ENCODE peak calls at places on chromosomes 2 and 18, in eight cellular contexts. One of them, this sample, is unnamed.

GRCh38 chr2:119028327-119029174 is 86.6 kb downstream of the MARCO start:
- DNase-seq in astrocyte: no peak
- DNase-seq in endothelial cell of umbilical vein: peak; percentile 4
- DNase-seq in HepG2: peak; percentile 45
- DNase-seq in PC-9: peak; percentile 47
- DNase-seq in PC-3: peak; percentile 63
- DNase-seq in fibroblast of lung: peak; percentile 16
- DNase-seq in GM23248: peak; percentile 50
- DNase-seq in this sample: no peak

GRCh38 chr2:235414422-235414821 is 79.4 kb upstream of the AGAP1 start:
- DNase-seq in astrocyte: no peak
- DNase-seq in endothelial cell of umbilical vein: no peak
- DNase-seq in PC-3: no peak
- DNase-seq in fibroblast of lung: no peak
- DNase-seq in GM23248: no peak
- DNase-seq in HepG2: no peak
- DNase-seq in PC-9: no peak
- DNase-seq in this sample: no peak

GRCh38 chr2:107337209-107337898 is 451.4 kb upstream of the ST6GAL2 start:
- DNase-seq in GM23248: peak; percentile 91
- DNase-seq in fibroblast of lung: peak; percentile 16
- DNase-seq in PC-9: no peak
- DNase-seq in endothelial cell of umbilical vein: no peak
- DNase-seq in astrocyte: peak; percentile 73
- DNase-seq in HepG2: no peak
- DNase-seq in PC-3: peak; percentile 53
- DNase-seq in this sample: no peak

GRCh38 chr2:73156539-73157124 is 43.9 kb upstream of the RAB11FIP5 start:
- DNase-seq in fibroblast of lung: peak; percentile 64
- DNase-seq in astrocyte: peak; percentile 36
- DNase-seq in GM23248: peak; percentile 84
- DNase-seq in PC-9: peak; percentile 34
- DNase-seq in PC-3: peak; percentile 44
- DNase-seq in endothelial cell of umbilical vein: peak; percentile 63
- DNase-seq in HepG2: peak; percentile 62
- DNase-seq in this sample: no peak

GRCh38 chr2:239440511-239440959 is 39.7 kb upstream of the HDAC4 start:
- DNase-seq in PC-3: no peak
- DNase-seq in PC-9: no peak
- DNase-seq in GM23248: peak; percentile 18
- DNase-seq in endothelial cell of umbilical vein: peak; percentile 4
- DNase-seq in HepG2: peak; percentile 79
- DNase-seq in fibroblast of lung: peak; percentile 15
- DNase-seq in astrocyte: no peak
- DNase-seq in this sample: no peak

GRCh38 chr18:66616523-66616983 is 12.7 kb upstream of the CDH19 start:
- DNase-seq in endothelial cell of umbilical vein: peak; percentile 19
- DNase-seq in HepG2: peak; percentile 35
- DNase-seq in GM23248: no peak
- DNase-seq in PC-3: peak; percentile 57
- DNase-seq in astrocyte: no peak
- DNase-seq in PC-9: no peak
- DNase-seq in fibroblast of lung: no peak
- DNase-seq in this sample: no peak

GRCh38 chr2:143700865-143701264 is 571.6 kb downstream of the ARHGAP15 start:
- DNase-seq in endothelial cell of umbilical vein: no peak
- DNase-seq in PC-3: no peak
- DNase-seq in HepG2: no peak
- DNase-seq in fibroblast of lung: peak; percentile 31
- DNase-seq in PC-9: no peak
- DNase-seq in GM23248: no peak
- DNase-seq in astrocyte: peak; percentile 50
- DNase-seq in this sample: no peak

GRCh38 chr2:213016984-213017351 is 134.4 kb downstream of the IKZF2 start:
- DNase-seq in fibroblast of lung: peak; percentile 6
- DNase-seq in astrocyte: peak; percentile 54
- DNase-seq in endothelial cell of umbilical vein: no peak
- DNase-seq in PC-9: no peak
- DNase-seq in PC-3: no peak
- DNase-seq in HepG2: no peak
- DNase-seq in GM23248: peak; percentile 84
- DNase-seq in this sample: no peak

GRCh38 chr2:133776936-133777587 is 208.8 kb upstream of the NCKAP5 start:
- DNase-seq in endothelial cell of umbilical vein: no peak
- DNase-seq in astrocyte: no peak
- DNase-seq in PC-9: no peak
- DNase-seq in GM23248: no peak
- DNase-seq in fibroblast of lung: no peak
- DNase-seq in PC-3: no peak
- DNase-seq in HepG2: no peak
- DNase-seq in this sample: no peak

GRCh38 chr2:196376984-196377877 is 205.9 kb upstream of the STK17B start:
- DNase-seq in PC-3: no peak
- DNase-seq in endothelial cell of umbilical vein: no peak
- DNase-seq in fibroblast of lung: no peak
- DNase-seq in astrocyte: peak; percentile 46
- DNase-seq in PC-9: no peak
- DNase-seq in GM23248: peak; percentile 54
- DNase-seq in HepG2: no peak
- DNase-seq in this sample: no peak

GRCh38 chr18:55106466-55106865 is 147.2 kb upstream of the CCDC68 start:
- DNase-seq in HepG2: no peak
- DNase-seq in GM23248: no peak
- DNase-seq in PC-3: no peak
- DNase-seq in fibroblast of lung: no peak
- DNase-seq in PC-9: no peak
- DNase-seq in endothelial cell of umbilical vein: no peak
- DNase-seq in astrocyte: no peak
- DNase-seq in this sample: no peak

GRCh38 chr18:11246883-11247282 is 97.5 kb upstream of the PIEZO2 start:
- DNase-seq in PC-3: no peak
- DNase-seq in astrocyte: no peak
- DNase-seq in GM23248: peak; percentile 82
- DNase-seq in endothelial cell of umbilical vein: no peak
- DNase-seq in PC-9: no peak
- DNase-seq in fibroblast of lung: no peak
- DNase-seq in HepG2: no peak
- DNase-seq in this sample: no peak

GRCh38 chr2:56077352-56077915 is 106.4 kb upstream of the CCDC85A start:
- DNase-seq in endothelial cell of umbilical vein: peak; percentile 42
- DNase-seq in fibroblast of lung: no peak
- DNase-seq in astrocyte: peak; percentile 4
- DNase-seq in GM23248: peak; percentile 38
- DNase-seq in HepG2: peak; percentile 49
- DNase-seq in PC-3: peak; percentile 68
- DNase-seq in PC-9: peak; percentile 9
- DNase-seq in this sample: no peak

GRCh38 chr2:157229572-157229971 is 27.9 kb upstream of the GALNT5 start:
- DNase-seq in PC-3: peak; percentile 42
- DNase-seq in astrocyte: peak; percentile 94
- DNase-seq in endothelial cell of umbilical vein: no peak
- DNase-seq in GM23248: peak; percentile 89
- DNase-seq in HepG2: no peak
- DNase-seq in fibroblast of lung: peak; percentile 95
- DNase-seq in PC-9: no peak
- DNase-seq in this sample: no peak

GRCh38 chr2:38097611-38098350 is 21.8 kb upstream of the CYP1B1 start:
- DNase-seq in HepG2: no peak
- DNase-seq in fibroblast of lung: peak; percentile 23
- DNase-seq in GM23248: peak; percentile 59
- DNase-seq in PC-3: no peak
- DNase-seq in PC-9: no peak
- DNase-seq in endothelial cell of umbilical vein: no peak
- DNase-seq in astrocyte: peak; percentile 73
- DNase-seq in this sample: no peak
- H3K4me3 ChIP-seq in HepG2: no peak overlapping the region
- H3K4me3 ChIP-seq in fibroblast of lung: no peak overlapping the region
- H3K4me3 ChIP-seq in GM23248: peak overlapping the region; percentile 57
- H3K4me3 ChIP-seq in PC-3: no peak overlapping the region
- H3K4me3 ChIP-seq in PC-9: peak overlapping the region; percentile 36
- H3K4me3 ChIP-seq in endothelial cell of umbilical vein: no peak overlapping the region
- H3K4me3 ChIP-seq in astrocyte: no peak overlapping the region
- H3K4me3 ChIP-seq in this sample: no peak overlapping the region

GRCh38 chr2:176082885-176083731 is 654 bp downstream of the EVX2 start:
- DNase-seq in GM23248: no peak
- DNase-seq in astrocyte: no peak
- DNase-seq in fibroblast of lung: no peak
- DNase-seq in endothelial cell of umbilical vein: no peak
- DNase-seq in PC-3: no peak
- DNase-seq in HepG2: no peak
- DNase-seq in PC-9: no peak
- DNase-seq in this sample: no peak

GRCh38 chr2:176085120-176085788 is 1.5 kb upstream of the EVX2 start:
- DNase-seq in astrocyte: no peak
- DNase-seq in fibroblast of lung: no peak
- DNase-seq in PC-3: no peak
- DNase-seq in PC-9: no peak
- DNase-seq in endothelial cell of umbilical vein: no peak
- DNase-seq in HepG2: no peak
- DNase-seq in GM23248: no peak
- DNase-seq in this sample: no peak

GRCh38 chr2:176085861-176086771 is 2.4 kb upstream of the EVX2 start:
- DNase-seq in astrocyte: no peak
- DNase-seq in PC-9: peak; percentile 30
- DNase-seq in fibroblast of lung: peak; percentile 39
- DNase-seq in PC-3: peak; percentile 49
- DNase-seq in HepG2: peak; percentile 31
- DNase-seq in GM23248: peak; percentile 66
- DNase-seq in endothelial cell of umbilical vein: peak; percentile 47
- DNase-seq in this sample: no peak

GRCh38 chr2:176083796-176084261 is at the start of gene EVX2:
- DNase-seq in PC-3: no peak
- DNase-seq in GM23248: no peak
- DNase-seq in HepG2: no peak
- DNase-seq in astrocyte: no peak
- DNase-seq in endothelial cell of umbilical vein: no peak
- DNase-seq in fibroblast of lung: no peak
- DNase-seq in PC-9: no peak
- DNase-seq in this sample: no peak

GRCh38 chr2:176084629-176085119 is 912 bp upstream of the EVX2 start:
- DNase-seq in fibroblast of lung: no peak
- DNase-seq in HepG2: no peak
- DNase-seq in PC-3: no peak
- DNase-seq in PC-9: no peak
- DNase-seq in endothelial cell of umbilical vein: no peak
- DNase-seq in GM23248: peak; percentile 50
- DNase-seq in astrocyte: no peak
- DNase-seq in this sample: no peak
- TF ChIP-seq EZH2 in fibroblast of lung: no peak
- TF ChIP-seq EZH2 in HepG2: peak; percentile 93
- TF ChIP-seq EZH2 in PC-3: no peak
- TF ChIP-seq EZH2 in PC-9: no peak
- TF ChIP-seq EZH2 in endothelial cell of umbilical vein: peak; percentile 97
- TF ChIP-seq EZH2 in GM23248: peak; percentile 96
- TF ChIP-seq EZH2 in astrocyte: peak; percentile 6
- TF ChIP-seq EZH2 in this sample: no peak

DNA sequence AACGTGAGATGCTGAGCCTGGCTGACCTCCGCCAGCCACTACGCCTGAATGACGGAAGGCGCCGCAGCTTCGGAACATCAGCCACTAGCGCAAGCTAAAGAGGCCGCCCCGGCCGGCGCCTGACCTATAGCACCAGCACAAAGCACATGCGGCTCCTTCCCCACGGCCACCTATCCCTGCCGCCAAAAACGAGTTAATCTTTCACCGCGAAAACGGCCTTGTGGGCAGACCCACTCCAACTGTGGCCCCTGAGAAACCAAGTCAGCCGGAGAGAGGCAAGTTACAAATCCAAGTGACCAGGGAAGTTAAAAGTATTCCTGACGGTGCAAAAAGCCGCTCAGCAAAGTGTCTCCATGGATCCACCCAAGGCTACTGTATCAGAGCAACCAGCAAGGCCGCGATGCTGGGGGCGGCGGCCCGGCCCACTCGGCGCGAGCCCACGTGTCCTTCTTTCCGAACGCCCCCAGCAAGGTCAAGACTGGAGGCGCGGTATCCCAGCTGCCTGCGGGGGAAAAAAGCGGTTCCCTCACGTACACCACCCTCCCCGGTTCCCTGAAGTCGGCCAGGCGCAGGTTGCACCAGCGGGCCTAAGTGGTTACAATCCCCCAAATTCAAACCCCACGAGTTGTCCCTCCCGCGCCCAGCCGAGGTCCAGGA is 575 bp downstream of the HSPD1 start:
- DNase-seq in PC-3: peak; percentile 39
- DNase-seq in PC-9: peak; percentile 31
- DNase-seq in GM23248: peak; percentile 83
- DNase-seq in astrocyte: peak; percentile 35
- DNase-seq in endothelial cell of umbilical vein: peak; percentile 69
- DNase-seq in HepG2: peak; percentile 57
- DNase-seq in fibroblast of lung: peak; percentile 52
- DNase-seq in this sample: no peak
- H3K9me3 ChIP-seq in PC-3: no peaks in the 10 kb centered on the region
- H3K9me3 ChIP-seq in PC-9: no peaks in the 10 kb centered on the region
- H3K9me3 ChIP-seq in GM23248: no peaks in the 10 kb centered on the region
- H3K9me3 ChIP-seq in astrocyte: no peaks in the 10 kb centered on the region
- H3K9me3 ChIP-seq in endothelial cell of umbilical vein: no peaks in the 10 kb centered on the region
- H3K9me3 ChIP-seq in HepG2: no peaks in the 10 kb centered on the region
- H3K9me3 ChIP-seq in fibroblast of lung: no peaks in the 10 kb centered on the region
- H3K9me3 ChIP-seq in this sample: no peaks in the 10 kb centered on the region

GRCh38 chr2:189762229-189762550 is 402 bp downstream of the OSGEPL1 start:
- DNase-seq in PC-9: no peak
- DNase-seq in HepG2: no peak
- DNase-seq in endothelial cell of umbilical vein: no peak
- DNase-seq in fibroblast of lung: no peak
- DNase-seq in GM23248: no peak
- DNase-seq in PC-3: no peak
- DNase-seq in astrocyte: no peak
- DNase-seq in this sample: no peak

GRCh38 chr2:189763908-189764661 is 1.5 kb upstream of the OSGEPL1 start:
- DNase-seq in endothelial cell of umbilical vein: no peak
- DNase-seq in fibroblast of lung: peak; percentile 38
- DNase-seq in astrocyte: no peak
- DNase-seq in PC-9: no peak
- DNase-seq in HepG2: peak; percentile 10
- DNase-seq in GM23248: peak; percentile 60
- DNase-seq in PC-3: no peak
- DNase-seq in this sample: no peak

DNA sequence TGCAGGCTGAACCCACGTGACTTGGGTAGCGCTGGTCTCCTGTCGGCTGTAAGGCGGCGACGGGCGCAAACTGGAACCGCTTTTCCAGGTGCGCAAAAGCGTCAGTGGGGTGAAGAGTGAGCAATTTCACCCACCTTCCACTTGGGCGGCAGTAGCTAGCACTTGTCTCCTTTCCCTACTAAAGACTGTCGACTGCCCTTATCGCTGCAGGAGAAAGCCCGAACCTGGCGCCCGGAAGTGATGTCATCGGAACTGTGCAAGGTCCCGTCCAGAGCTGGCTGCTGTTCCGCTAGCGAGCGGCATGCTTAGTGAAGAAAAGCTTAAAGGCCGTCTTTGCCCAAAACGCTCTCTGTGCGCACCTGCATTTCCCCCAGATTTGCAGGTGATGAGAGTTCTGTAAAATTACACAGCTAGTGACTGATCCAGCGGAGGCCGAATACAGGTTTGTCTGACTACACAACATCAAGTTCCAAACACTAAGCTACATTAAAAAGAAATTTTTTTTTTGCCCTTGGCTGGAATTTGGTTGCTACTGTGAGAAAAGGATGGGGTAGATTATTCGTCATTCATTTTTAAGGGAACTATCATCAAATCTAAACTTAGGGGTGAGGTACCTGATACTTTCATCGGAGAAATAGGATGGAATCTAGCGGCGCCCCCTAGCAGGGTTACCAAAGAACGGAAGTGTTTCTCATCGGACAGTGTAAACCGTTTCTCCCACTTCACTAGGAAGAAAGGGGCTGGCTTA is at the start of gene OSGEPL1:
- DNase-seq in astrocyte: peak; percentile 88
- DNase-seq in endothelial cell of umbilical vein: peak; percentile 93
- DNase-seq in fibroblast of lung: peak; percentile 94
- DNase-seq in HepG2: peak; percentile 99
- DNase-seq in PC-3: peak; percentile 91
- DNase-seq in PC-9: peak; percentile 80
- DNase-seq in GM23248: peak; percentile 95
- DNase-seq in this sample: peak; percentile 61
- H3K4me3 ChIP-seq in astrocyte: peak within 1 kb of the TSS; percentile 98
- H3K4me3 ChIP-seq in endothelial cell of umbilical vein: peak within 1 kb of the TSS; percentile 85
- H3K4me3 ChIP-seq in fibroblast of lung: peak within 1 kb of the TSS; percentile 80
- H3K4me3 ChIP-seq in HepG2: peak within 1 kb of the TSS; percentile 86
- H3K4me3 ChIP-seq in PC-3: peak within 1 kb of the TSS; percentile 95
- H3K4me3 ChIP-seq in PC-9: peak within 1 kb of the TSS; percentile 81
- H3K4me3 ChIP-seq in GM23248: peak within 1 kb of the TSS; percentile 91
- H3K4me3 ChIP-seq in this sample: peak within 1 kb of the TSS; percentile 90

This sample was measured in keratinocyte.